ENCODE peak calls at places on chromosome 9, in nine cellular contexts. Q is neural progenitor cell; C is pons; O is effector memory CD4-positive, alpha-beta T cell; K is stimulated activated CD4-positive, alpha-beta T cell treated with anti-CD3 and anti-CD28 coated beads, Interleukin-15, amount 100 ng/mL, for 1 hour; L is NCI-H82; X is effector CD8-positive, alpha-beta T cell; I is H4; V is H9. P is an unnamed sample.

GRCh38 chr9:69176446-69177135 is 2.5 kb downstream of the TJP2 start:
- DNase-seq in O (no peak), V (no peak), Q (no peak), K (no peak), C (no peak), L (peak; percentile 42), I (no peak), X (no peak), P (no peak)

GRCh38 chr9:69307446-69308216 is 17.4 kb upstream of the ENTREP1 start:
- DNase-seq in X (no peak), C (no peak), Q (peak; percentile 79), V (peak; percentile 73), L (no peak), K (no peak), I (peak; percentile 12), O (no peak), P (no peak)

GRCh38 chr9:83708515-83709158 is 879 bp upstream of the UBQLN1 start:
- DNase-seq in V (peak; percentile 55), X (peak; percentile 33), K (peak; percentile 31), I (peak; percentile 29), C (peak; percentile 81), Q (peak; percentile 79), O (peak; percentile 40), L (peak; percentile 54), P (no peak)

GRCh38 chr9:110371411-110372013 is 33.8 kb upstream of the TXNDC8 start:
- DNase-seq in Q (no peak), X (no peak), I (no peak), K (no peak), V (no peak), O (no peak), L (no peak), C (no peak), P (no peak)

GRCh38 chr9:4145482-4145881 is 154.4 kb downstream of the GLIS3 start:
- DNase-seq in V (no peak), K (no peak), Q (peak; percentile 27), O (no peak), X (no peak), L (no peak), I (no peak), C (no peak), P (no peak)

GRCh38 chr9:111163738-111164399 is 125.6 kb upstream of the LPAR1 start:
- DNase-seq in I (no peak), K (no peak), Q (no peak), L (no peak), O (no peak), C (peak; percentile 18), X (no peak), V (no peak), P (no peak)

GRCh38 chr9:135815433-135816178 is 91.7 kb downstream of the CAMSAP1 start:
- DNase-seq in I (no peak), V (no peak), L (no peak), C (no peak), Q (no peak), K (no peak), O (no peak), X (no peak), P (no peak)

GRCh38 chr9:116546711-116547581 is 140.2 kb upstream of the TRIM32 start:
- DNase-seq in Q (no peak), C (no peak), I (no peak), X (no peak), K (no peak), V (no peak), O (no peak), L (no peak), P (no peak)

GRCh38 chr9:133120343-133121199 is 469 bp downstream of the RALGDS start:
- DNase-seq in V (peak; percentile 43), Q (no peak), O (no peak), L (peak; percentile 68), X (no peak), C (no peak), K (no peak), I (no peak), P (no peak)

GRCh38 chr9:4116091-4116581 is 183.7 kb downstream of the GLIS3 start:
- DNase-seq in I (no peak), Q (no peak), V (no peak), O (no peak), K (no peak), L (no peak), C (peak; percentile 10), X (no peak), P (no peak)

GRCh38 chr9:91429501-91429900 is 5.9 kb upstream of the NFIL3 start:
- DNase-seq in V (no peak), K (no peak), L (no peak), I (no peak), C (no peak), Q (no peak), O (no peak), X (no peak), P (no peak)

GRCh38 chr9:109245300-109245897 is 75.5 kb downstream of the EPB41L4B start:
- DNase-seq in X (no peak), V (no peak), Q (no peak), L (no peak), C (no peak), I (no peak), K (no peak), O (no peak), P (no peak)

GRCh38 chr9:126160067-126160853 is 166.4 kb upstream of the MVB12B start:
- DNase-seq in X (no peak), K (no peak), O (no peak), Q (no peak), V (no peak), I (no peak), C (no peak), L (no peak), P (no peak)

GRCh38 chr9:129489838-129490582 is 130.9 kb downstream of the C9orf50 start:
- DNase-seq in I (no peak), Q (no peak), K (no peak), C (peak; percentile 3), L (peak; percentile 44), X (peak; percentile 37), O (peak; percentile 58), V (no peak), P (peak; percentile 37)

GRCh38 chr9:115267788-115268187 is 149.8 kb upstream of the TNC start:
- DNase-seq in I (peak; percentile 6), X (no peak), O (no peak), C (no peak), V (no peak), L (no peak), K (no peak), Q (peak; percentile 31), P (no peak)

GRCh38 chr9:87085521-87085920 is 138.2 kb upstream of the GAS1 start:
- DNase-seq in K (no peak), V (no peak), O (no peak), Q (no peak), C (no peak), I (no peak), L (no peak), X (no peak), P (no peak)

GRCh38 chr9:13459071-13459470 is 179.6 kb upstream of the MPDZ start:
- DNase-seq in Q (no peak), K (no peak), C (no peak), I (no peak), L (no peak), V (no peak), X (no peak), O (no peak), P (no peak)

GRCh38 chr9:137373611-137373980 is 49.4 kb downstream of the EXD3 start:
- DNase-seq in X (no peak), K (no peak), V (no peak), O (no peak), L (no peak), C (no peak), Q (peak; percentile 77), I (no peak), P (no peak)

GRCh38 chr9:124386201-124386600 is 29.0 kb downstream of the PSMB7 start:
- DNase-seq in Q (no peak), L (no peak), K (no peak), X (no peak), V (no peak), C (no peak), I (no peak), O (no peak), P (no peak)

GRCh38 chr9:87883274-87883673 is 597 bp downstream of the SPATA31E1 start:
- DNase-seq in C (no peak), X (no peak), I (no peak), K (no peak), V (no peak), O (no peak), L (no peak), Q (no peak), P (no peak)

GRCh38 chr9:109129470-109130197 is 9.9 kb upstream of the TMEM245 start:
- DNase-seq in V (no peak), O (no peak), X (no peak), C (no peak), L (no peak), K (no peak), Q (no peak), I (no peak), P (no peak)

GRCh38 chr9:81613002-81613750 is 76.2 kb downstream of the TLE1 start:
- DNase-seq in V (no peak), O (no peak), Q (no peak), L (no peak), X (no peak), C (no peak), I (peak; percentile 57), K (no peak), P (no peak)

GRCh38 chr9:111176511-111176910 is 138.2 kb upstream of the LPAR1 start:
- DNase-seq in K (no peak), V (no peak), L (no peak), X (no peak), C (no peak), O (no peak), Q (no peak), I (no peak), P (no peak)

GRCh38 chr9:81427870-81428269 is 261.5 kb downstream of the TLE1 start:
- DNase-seq in K (no peak), C (no peak), L (no peak), Q (no peak), I (no peak), X (no peak), O (no peak), V (no peak), P (no peak)

GRCh38 chr9:115117999-115118470 is at the start of gene TNC:
- DNase-seq in V (peak; percentile 63), I (peak; percentile 87), C (peak; percentile 7), O (no peak), Q (peak; percentile 87), K (no peak), L (peak; percentile 55), X (no peak), P (no peak)

GRCh38 chr9:113919422-113919821 is 43.3 kb downstream of the ZNF618 start:
- DNase-seq in Q (no peak), L (no peak), I (no peak), V (no peak), C (peak; percentile 3), K (no peak), X (no peak), O (no peak), P (no peak)

GRCh38 chr9:22241024-22241423 is 205.6 kb upstream of the DMRTA1 start:
- DNase-seq in X (no peak), C (no peak), Q (no peak), L (no peak), V (no peak), O (no peak), I (no peak), K (no peak), P (no peak)

GRCh38 chr9:91159664-91160121 is 202.0 kb downstream of the AUH start:
- DNase-seq in V (peak; percentile 49), X (no peak), I (no peak), K (no peak), C (no peak), L (no peak), O (no peak), Q (no peak), P (no peak)

GRCh38 chr9:116187570-116188170 is 34.1 kb downstream of the PAPPA start:
- DNase-seq in I (no peak), Q (no peak), L (no peak), O (no peak), C (no peak), K (no peak), X (no peak), V (no peak), P (no peak)

GRCh38 chr9:77005216-77005615 is 14.2 kb upstream of the FOXB2 start:
- DNase-seq in I (no peak), C (no peak), O (no peak), K (no peak), V (no peak), L (no peak), Q (no peak), X (no peak), P (no peak)

GRCh38 chr9:79858509-79858908 is 286.7 kb downstream of the TLE4 start:
- DNase-seq in X (no peak), L (no peak), I (peak; percentile 83), K (no peak), C (peak; percentile 74), V (no peak), O (peak; percentile 5), Q (no peak), P (no peak)